ENCODE peak calls at places on chromosomes 2 and 18, in six cellular contexts. A, K, R, E, B and M are unnamed samples.

GRCh38 chr2:209872675-209873074 is 101.0 kb downstream of the UNC80 start:
- DNase-seq in A (no peak), K (peak; percentile 36), R (peak; percentile 17), E (no peak), B (no peak), M (peak; percentile 59)

GRCh38 chr18:53991202-53991601 is 233.3 kb downstream of the MBD2 start:
- DNase-seq in A (no peak), K (no peak), R (peak; percentile 24), E (no peak), B (peak; percentile 45), M (no peak)

GRCh38 chr2:233029321-233029720 is 3.2 kb upstream of the NEU2 start:
- DNase-seq in A (no peak), K (no peak), R (no peak), E (no peak), B (no peak), M (no peak)

GRCh38 chr2:70509565-70509964 is 44.1 kb downstream of the TGFA start:
- DNase-seq in A (no peak), K (no peak), R (no peak), E (no peak), B (no peak), M (no peak)

GRCh38 chr2:79585701-79586428 is 73.0 kb downstream of the CTNNA2 start:
- DNase-seq in A (no peak), K (no peak), R (peak; percentile 42), E (no peak), B (no peak), M (no peak)

GRCh38 chr2:17879913-17880274 is 1.4 kb downstream of the KCNS3 start:
- DNase-seq in A (no peak), K (no peak), R (no peak), E (no peak), B (no peak), M (no peak)

GRCh38 chr18:62326646-62327348 is 1.7 kb downstream of the TNFRSF11A start:
- DNase-seq in A (no peak), K (no peak), R (no peak), E (no peak), B (no peak), M (no peak)

GRCh38 chr2:48474599-48475298 is 55.2 kb upstream of the STON1 start:
- DNase-seq in A (no peak), K (peak; percentile 30), R (no peak), E (no peak), B (no peak), M (no peak)

GRCh38 chr18:10074122-10074521 is 160.3 kb downstream of the VAPA start:
- DNase-seq in A (no peak), K (no peak), R (no peak), E (no peak), B (no peak), M (no peak)

GRCh38 chr2:201785135-201785534 is 4.4 kb upstream of the ALS2 start:
- DNase-seq in A (no peak), K (no peak), R (no peak), E (no peak), B (no peak), M (no peak)

GRCh38 chr2:221120643-221121042 is 451.5 kb downstream of the EPHA4 start:
- DNase-seq in A (no peak), K (no peak), R (no peak), E (no peak), B (no peak), M (no peak)

GRCh38 chr2:31239842-31240198 is 5.9 kb downstream of the EHD3 start:
- DNase-seq in A (no peak), K (no peak), R (no peak), E (peak; percentile 48), B (no peak), M (peak; percentile 43)

GRCh38 chr18:39841133-39842041 is 2113.6 kb upstream of the PIK3C3 start:
- DNase-seq in A (peak; percentile 76), K (peak; percentile 56), R (peak; percentile 62), E (peak; percentile 25), B (peak; percentile 28), M (peak; percentile 55)

GRCh38 chr18:3720818-3721545 is 271.0 kb downstream of the TGIF1 start:
- DNase-seq in A (no peak), K (no peak), R (no peak), E (no peak), B (no peak), M (no peak)

GRCh38 chr2:31193806-31194205 is 23.5 kb downstream of the CAPN14 start:
- DNase-seq in A (no peak), K (no peak), R (no peak), E (no peak), B (no peak), M (no peak)

GRCh38 chr2:85737481-85737880 is 16.3 kb upstream of the ATOH8 start:
- DNase-seq in A (no peak), K (peak; percentile 88), R (peak; percentile 58), E (peak; percentile 56), B (no peak), M (peak; percentile 65)

GRCh38 chr18:46555724-46556123 is 101.3 kb downstream of the LOXHD1 start:
- DNase-seq in A (peak; percentile 2), K (no peak), R (peak; percentile 49), E (no peak), B (peak; percentile 32), M (no peak)

GRCh38 chr2:179302764-179303561 is 38.3 kb upstream of the SESTD1 start:
- DNase-seq in A (peak; percentile 48), K (no peak), R (no peak), E (no peak), B (no peak), M (no peak)

GRCh38 chr2:26696352-26696816 is 3.9 kb downstream of the KCNK3 start:
- DNase-seq in A (peak; percentile 71), K (no peak), R (peak; percentile 87), E (no peak), B (peak; percentile 88), M (no peak)

GRCh38 chr18:24321071-24321470 is 76.6 kb downstream of the OSBPL1A start:
- DNase-seq in A (no peak), K (no peak), R (no peak), E (no peak), B (no peak), M (no peak)

GRCh38 chr2:43402002-43402401 is 175.6 kb upstream of the ZFP36L2 start:
- DNase-seq in A (no peak), K (no peak), R (no peak), E (no peak), B (no peak), M (no peak)

GRCh38 chr2:179427065-179427464 is 162.4 kb upstream of the SESTD1 start:
- DNase-seq in A (no peak), K (no peak), R (no peak), E (no peak), B (no peak), M (no peak)

GRCh38 chr2:16142383-16143361 is 202.3 kb downstream of the MYCN start:
- DNase-seq in A (no peak), K (no peak), R (no peak), E (no peak), B (no peak), M (no peak)

GRCh38 chr2:208042041-208042440 is 16.7 kb upstream of the PLEKHM3 start:
- DNase-seq in A (no peak), K (no peak), R (no peak), E (no peak), B (no peak), M (no peak)

GRCh38 chr2:11658623-11659475 is 11.1 kb downstream of the NTSR2 start:
- DNase-seq in A (no peak), K (no peak), R (peak; percentile 24), E (no peak), B (no peak), M (no peak)

GRCh38 chr2:35294636-35295263 is 1060.8 kb upstream of the CRIM1 start:
- DNase-seq in A (no peak), K (no peak), R (peak; percentile 18), E (no peak), B (no peak), M (no peak)

GRCh38 chr2:35297403-35297802 is 1058.2 kb upstream of the CRIM1 start:
- DNase-seq in A (no peak), K (no peak), R (no peak), E (no peak), B (no peak), M (no peak)

GRCh38 chr2:35292269-35292668 is 1063.3 kb upstream of the CRIM1 start:
- DNase-seq in A (no peak), K (no peak), R (no peak), E (no peak), B (no peak), M (no peak)

GRCh38 chr2:35298493-35298892 is 1057.1 kb upstream of the CRIM1 start:
- DNase-seq in A (peak; percentile 92), K (no peak), R (peak; percentile 4), E (no peak), B (no peak), M (no peak)

GRCh38 chr2:35293261-35293660 is 1062.3 kb upstream of the CRIM1 start:
- DNase-seq in A (no peak), K (no peak), R (no peak), E (no peak), B (no peak), M (no peak)
- H3K4me3 ChIP-seq in A (no peak overlapping the region), K (no peak overlapping the region), R (no peak overlapping the region), E (no peak overlapping the region), B (no peak overlapping the region), M (no peak overlapping the region)

GRCh38 chr2:20449501-20450200 is 2.8 kb downstream of the RHOB start:
- DNase-seq in A (peak; percentile 69), K (peak; percentile 52), R (peak; percentile 42), E (no peak), B (no peak), M (no peak)
- TF ChIP-seq POLR2A in A (peak; percentile 9), K (peak; percentile 7), R (no peak), E (peak; percentile 34), B (peak; percentile 44), M (peak; percentile 48)

DNA sequence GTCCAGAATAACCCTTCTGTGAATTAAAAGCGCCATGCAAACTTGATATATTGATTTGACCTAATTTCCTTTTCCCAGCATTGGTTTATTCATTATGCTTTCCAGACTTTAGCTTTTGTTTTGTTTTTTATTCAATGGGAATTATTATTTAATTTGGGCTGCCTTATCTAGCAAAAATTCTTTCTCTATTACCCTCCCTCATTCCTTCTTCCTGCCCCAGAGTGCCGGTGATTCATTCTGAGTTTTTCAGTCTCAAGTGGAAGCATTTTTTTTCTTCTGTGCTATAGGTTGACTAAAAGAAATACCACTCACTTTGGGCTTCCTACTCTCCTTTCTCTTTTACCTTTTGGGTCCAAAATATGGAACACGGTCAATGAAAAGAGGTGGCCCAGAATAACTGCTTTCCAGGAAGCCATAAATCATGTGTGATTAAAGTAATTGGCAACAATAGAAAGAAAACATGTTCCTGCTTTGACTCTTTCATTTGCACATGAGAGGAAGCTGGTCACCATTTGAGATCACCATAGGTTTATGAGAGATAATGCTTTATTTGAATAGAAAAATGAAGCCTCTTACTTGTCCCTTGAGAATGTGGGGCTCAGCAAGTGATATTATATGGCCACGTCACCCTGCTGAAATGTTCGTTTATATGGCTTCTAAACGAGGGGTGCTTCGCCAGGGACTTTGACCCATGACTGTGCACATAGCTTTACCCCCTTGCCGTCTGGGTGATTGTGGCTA is 422.8 kb upstream of the ZEB2 start:
- DNase-seq in A (peak; percentile 88), K (no peak), R (peak; percentile 92), E (no peak), B (no peak), M (no peak)
- H3K4me3 ChIP-seq in A (no peak overlapping the region), K (no peak overlapping the region), R (peak overlapping the region; percentile 8), E (no peak overlapping the region), B (no peak overlapping the region), M (no peak overlapping the region)

DNA sequence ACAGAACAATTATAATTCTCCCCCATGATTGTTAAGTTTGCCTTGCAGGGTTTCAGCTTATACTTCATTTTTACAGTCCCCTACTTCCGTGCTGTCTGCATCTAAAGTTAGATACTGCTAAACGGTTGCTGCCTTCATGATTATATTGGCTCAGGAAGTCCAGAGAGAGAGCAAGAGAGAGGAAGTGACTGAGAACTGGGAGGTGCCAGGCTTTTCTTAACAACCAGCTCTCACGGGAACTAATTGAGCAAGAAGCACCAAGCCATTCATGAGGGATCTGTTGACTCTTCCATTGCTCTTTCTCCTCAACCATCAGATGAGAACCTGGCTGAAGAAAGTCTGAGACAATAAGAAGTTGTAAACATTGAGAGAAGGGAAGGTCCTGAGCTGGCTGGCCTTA is 125.5 kb upstream of the SIX2 start:
- DNase-seq in A (peak; percentile 62), K (no peak), R (peak; percentile 11), E (no peak), B (no peak), M (no peak)
- TF ChIP-seq POLR2A in A (no peak), K (no peak), R (no peak), E (no peak), B (no peak), M (no peak)